ENCODE peak calls at places on chromosomes 7 and 10, in eight cellular contexts. One of them, this sample, is unnamed.

GRCh38 chr7:54837167-54837566 is 78.2 kb upstream of the SEC61G start:
- DNase-seq in NCI-H2171: no peak
- DNase-seq in upper lobe of right lung: no peak
- DNase-seq in stimulated activated CD4-positive, alpha-beta T cell treated with anti-CD3 and anti-CD28 coated beads, Interleukin-1b, Interleukin-23, amount 100 ng/mL, for 1 hour: no peak
- DNase-seq in H1: no peak
- DNase-seq in ovary: peak; percentile 59
- DNase-seq in NCI-H1105 treated with DMSO at 0.1 percent for 48 hours: no peak
- DNase-seq in BE2C: no peak
- DNase-seq in this sample: no peak

GRCh38 chr10:32038777-32039176 is 17.4 kb downstream of the KIF5B start:
- DNase-seq in NCI-H1105 treated with DMSO at 0.1 percent for 48 hours: no peak
- DNase-seq in ovary: no peak
- DNase-seq in H1: no peak
- DNase-seq in stimulated activated CD4-positive, alpha-beta T cell treated with anti-CD3 and anti-CD28 coated beads, Interleukin-1b, Interleukin-23, amount 100 ng/mL, for 1 hour: no peak
- DNase-seq in BE2C: no peak
- DNase-seq in NCI-H2171: no peak
- DNase-seq in upper lobe of right lung: no peak
- DNase-seq in this sample: no peak

GRCh38 chr10:61789031-61789430 is 112.5 kb upstream of the ARID5B start:
- DNase-seq in NCI-H2171: no peak
- DNase-seq in ovary: no peak
- DNase-seq in NCI-H1105 treated with DMSO at 0.1 percent for 48 hours: no peak
- DNase-seq in stimulated activated CD4-positive, alpha-beta T cell treated with anti-CD3 and anti-CD28 coated beads, Interleukin-1b, Interleukin-23, amount 100 ng/mL, for 1 hour: no peak
- DNase-seq in BE2C: no peak
- DNase-seq in H1: no peak
- DNase-seq in upper lobe of right lung: no peak
- DNase-seq in this sample: no peak

GRCh38 chr10:8229153-8229552 is 174.7 kb downstream of the GATA3 start:
- DNase-seq in BE2C: no peak
- DNase-seq in ovary: no peak
- DNase-seq in stimulated activated CD4-positive, alpha-beta T cell treated with anti-CD3 and anti-CD28 coated beads, Interleukin-1b, Interleukin-23, amount 100 ng/mL, for 1 hour: no peak
- DNase-seq in upper lobe of right lung: no peak
- DNase-seq in NCI-H1105 treated with DMSO at 0.1 percent for 48 hours: no peak
- DNase-seq in NCI-H2171: no peak
- DNase-seq in H1: no peak
- DNase-seq in this sample: peak; percentile 55

GRCh38 chr10:129531969-129532660 is 65.1 kb downstream of the MGMT start:
- DNase-seq in BE2C: no peak
- DNase-seq in upper lobe of right lung: no peak
- DNase-seq in NCI-H2171: no peak
- DNase-seq in stimulated activated CD4-positive, alpha-beta T cell treated with anti-CD3 and anti-CD28 coated beads, Interleukin-1b, Interleukin-23, amount 100 ng/mL, for 1 hour: no peak
- DNase-seq in ovary: no peak
- DNase-seq in NCI-H1105 treated with DMSO at 0.1 percent for 48 hours: no peak
- DNase-seq in H1: no peak
- DNase-seq in this sample: no peak

GRCh38 chr7:98238976-98239375 is 13.1 kb downstream of the TECPR1 start:
- DNase-seq in NCI-H1105 treated with DMSO at 0.1 percent for 48 hours: no peak
- DNase-seq in NCI-H2171: no peak
- DNase-seq in stimulated activated CD4-positive, alpha-beta T cell treated with anti-CD3 and anti-CD28 coated beads, Interleukin-1b, Interleukin-23, amount 100 ng/mL, for 1 hour: no peak
- DNase-seq in upper lobe of right lung: no peak
- DNase-seq in ovary: no peak
- DNase-seq in H1: no peak
- DNase-seq in BE2C: no peak
- DNase-seq in this sample: no peak

GRCh38 chr7:150397376-150398107 is 18.4 kb downstream of the ZNF775 start:
- DNase-seq in ovary: no peak
- DNase-seq in BE2C: no peak
- DNase-seq in NCI-H1105 treated with DMSO at 0.1 percent for 48 hours: no peak
- DNase-seq in H1: no peak
- DNase-seq in stimulated activated CD4-positive, alpha-beta T cell treated with anti-CD3 and anti-CD28 coated beads, Interleukin-1b, Interleukin-23, amount 100 ng/mL, for 1 hour: no peak
- DNase-seq in upper lobe of right lung: peak; percentile 57
- DNase-seq in NCI-H2171: no peak
- DNase-seq in this sample: no peak

GRCh38 chr10:73859441-73860049 is 14.8 kb downstream of the CAMK2G start:
- DNase-seq in BE2C: no peak
- DNase-seq in NCI-H1105 treated with DMSO at 0.1 percent for 48 hours: no peak
- DNase-seq in stimulated activated CD4-positive, alpha-beta T cell treated with anti-CD3 and anti-CD28 coated beads, Interleukin-1b, Interleukin-23, amount 100 ng/mL, for 1 hour: no peak
- DNase-seq in H1: no peak
- DNase-seq in upper lobe of right lung: no peak
- DNase-seq in NCI-H2171: no peak
- DNase-seq in ovary: no peak
- DNase-seq in this sample: no peak

GRCh38 chr10:94005050-94005449 is 11.3 kb downstream of the PLCE1 start:
- DNase-seq in ovary: no peak
- DNase-seq in stimulated activated CD4-positive, alpha-beta T cell treated with anti-CD3 and anti-CD28 coated beads, Interleukin-1b, Interleukin-23, amount 100 ng/mL, for 1 hour: no peak
- DNase-seq in upper lobe of right lung: no peak
- DNase-seq in NCI-H1105 treated with DMSO at 0.1 percent for 48 hours: no peak
- DNase-seq in H1: no peak
- DNase-seq in NCI-H2171: no peak
- DNase-seq in BE2C: no peak
- DNase-seq in this sample: no peak

GRCh38 chr7:151451156-151451555 is 11.2 kb upstream of the CRYGN start:
- DNase-seq in NCI-H2171: no peak
- DNase-seq in BE2C: no peak
- DNase-seq in stimulated activated CD4-positive, alpha-beta T cell treated with anti-CD3 and anti-CD28 coated beads, Interleukin-1b, Interleukin-23, amount 100 ng/mL, for 1 hour: no peak
- DNase-seq in H1: no peak
- DNase-seq in NCI-H1105 treated with DMSO at 0.1 percent for 48 hours: no peak
- DNase-seq in upper lobe of right lung: peak; percentile 48
- DNase-seq in ovary: no peak
- DNase-seq in this sample: no peak

GRCh38 chr10:26869528-26869927 is 8.8 kb upstream of the ABI1 start:
- DNase-seq in H1: no peak
- DNase-seq in upper lobe of right lung: no peak
- DNase-seq in ovary: no peak
- DNase-seq in NCI-H2171: no peak
- DNase-seq in stimulated activated CD4-positive, alpha-beta T cell treated with anti-CD3 and anti-CD28 coated beads, Interleukin-1b, Interleukin-23, amount 100 ng/mL, for 1 hour: no peak
- DNase-seq in BE2C: no peak
- DNase-seq in NCI-H1105 treated with DMSO at 0.1 percent for 48 hours: no peak
- DNase-seq in this sample: no peak

GRCh38 chr7:110861163-110861562 is 229.8 kb upstream of the LRRN3 start:
- DNase-seq in H1: no peak
- DNase-seq in ovary: no peak
- DNase-seq in NCI-H1105 treated with DMSO at 0.1 percent for 48 hours: no peak
- DNase-seq in upper lobe of right lung: no peak
- DNase-seq in BE2C: no peak
- DNase-seq in NCI-H2171: no peak
- DNase-seq in stimulated activated CD4-positive, alpha-beta T cell treated with anti-CD3 and anti-CD28 coated beads, Interleukin-1b, Interleukin-23, amount 100 ng/mL, for 1 hour: no peak
- DNase-seq in this sample: no peak

GRCh38 chr7:112023282-112023681 is 182.9 kb downstream of the DOCK4 start:
- DNase-seq in BE2C: no peak
- DNase-seq in NCI-H2171: no peak
- DNase-seq in stimulated activated CD4-positive, alpha-beta T cell treated with anti-CD3 and anti-CD28 coated beads, Interleukin-1b, Interleukin-23, amount 100 ng/mL, for 1 hour: no peak
- DNase-seq in H1: no peak
- DNase-seq in ovary: no peak
- DNase-seq in upper lobe of right lung: no peak
- DNase-seq in NCI-H1105 treated with DMSO at 0.1 percent for 48 hours: no peak
- DNase-seq in this sample: no peak

GRCh38 chr10:86964847-86965190 is 3.5 kb upstream of the ADIRF start:
- DNase-seq in NCI-H1105 treated with DMSO at 0.1 percent for 48 hours: no peak
- DNase-seq in ovary: peak; percentile 14
- DNase-seq in H1: no peak
- DNase-seq in BE2C: no peak
- DNase-seq in NCI-H2171: no peak
- DNase-seq in stimulated activated CD4-positive, alpha-beta T cell treated with anti-CD3 and anti-CD28 coated beads, Interleukin-1b, Interleukin-23, amount 100 ng/mL, for 1 hour: no peak
- DNase-seq in upper lobe of right lung: no peak
- DNase-seq in this sample: no peak

GRCh38 chr7:140260338-140260737 is 83.6 kb upstream of the KDM7A start:
- DNase-seq in BE2C: no peak
- DNase-seq in ovary: no peak
- DNase-seq in NCI-H2171: no peak
- DNase-seq in NCI-H1105 treated with DMSO at 0.1 percent for 48 hours: no peak
- DNase-seq in upper lobe of right lung: no peak
- DNase-seq in H1: no peak
- DNase-seq in stimulated activated CD4-positive, alpha-beta T cell treated with anti-CD3 and anti-CD28 coated beads, Interleukin-1b, Interleukin-23, amount 100 ng/mL, for 1 hour: no peak
- DNase-seq in this sample: no peak

GRCh38 chr7:127390817-127391590 is 1.5 kb downstream of the ZNF800 start:
- DNase-seq in NCI-H2171: no peak
- DNase-seq in ovary: no peak
- DNase-seq in BE2C: no peak
- DNase-seq in H1: no peak
- DNase-seq in upper lobe of right lung: no peak
- DNase-seq in NCI-H1105 treated with DMSO at 0.1 percent for 48 hours: no peak
- DNase-seq in stimulated activated CD4-positive, alpha-beta T cell treated with anti-CD3 and anti-CD28 coated beads, Interleukin-1b, Interleukin-23, amount 100 ng/mL, for 1 hour: no peak
- DNase-seq in this sample: no peak

GRCh38 chr10:130882911-130883310 is 428.6 kb downstream of the TCERG1L start:
- DNase-seq in NCI-H1105 treated with DMSO at 0.1 percent for 48 hours: no peak
- DNase-seq in BE2C: no peak
- DNase-seq in H1: no peak
- DNase-seq in upper lobe of right lung: no peak
- DNase-seq in stimulated activated CD4-positive, alpha-beta T cell treated with anti-CD3 and anti-CD28 coated beads, Interleukin-1b, Interleukin-23, amount 100 ng/mL, for 1 hour: no peak
- DNase-seq in NCI-H2171: no peak
- DNase-seq in ovary: no peak
- DNase-seq in this sample: no peak

GRCh38 chr7:1848911-1849311 is 178.8 kb downstream of the ELFN1 start:
- DNase-seq in H1: no peak
- DNase-seq in ovary: no peak
- DNase-seq in NCI-H1105 treated with DMSO at 0.1 percent for 48 hours: no peak
- DNase-seq in stimulated activated CD4-positive, alpha-beta T cell treated with anti-CD3 and anti-CD28 coated beads, Interleukin-1b, Interleukin-23, amount 100 ng/mL, for 1 hour: no peak
- DNase-seq in NCI-H2171: no peak
- DNase-seq in upper lobe of right lung: no peak
- DNase-seq in BE2C: no peak
- DNase-seq in this sample: no peak

GRCh38 chr7:97003262-97004236 is 1.8 kb upstream of the DLX6 start:
- DNase-seq in NCI-H1105 treated with DMSO at 0.1 percent for 48 hours: no peak
- DNase-seq in NCI-H2171: no peak
- DNase-seq in ovary: no peak
- DNase-seq in stimulated activated CD4-positive, alpha-beta T cell treated with anti-CD3 and anti-CD28 coated beads, Interleukin-1b, Interleukin-23, amount 100 ng/mL, for 1 hour: no peak
- DNase-seq in H1: peak; percentile 61
- DNase-seq in BE2C: no peak
- DNase-seq in upper lobe of right lung: peak; percentile 47
- DNase-seq in this sample: no peak

GRCh38 chr10:61283489-61284221 is 169.5 kb downstream of the TMEM26 start:
- DNase-seq in NCI-H1105 treated with DMSO at 0.1 percent for 48 hours: no peak
- DNase-seq in BE2C: no peak
- DNase-seq in upper lobe of right lung: no peak
- DNase-seq in NCI-H2171: no peak
- DNase-seq in stimulated activated CD4-positive, alpha-beta T cell treated with anti-CD3 and anti-CD28 coated beads, Interleukin-1b, Interleukin-23, amount 100 ng/mL, for 1 hour: no peak
- DNase-seq in H1: no peak
- DNase-seq in ovary: no peak
- DNase-seq in this sample: no peak

GRCh38 chr10:64977912-64978311 is 1456.7 kb downstream of the REEP3 start:
- DNase-seq in ovary: no peak
- DNase-seq in NCI-H2171: no peak
- DNase-seq in BE2C: no peak
- DNase-seq in stimulated activated CD4-positive, alpha-beta T cell treated with anti-CD3 and anti-CD28 coated beads, Interleukin-1b, Interleukin-23, amount 100 ng/mL, for 1 hour: no peak
- DNase-seq in H1: no peak
- DNase-seq in NCI-H1105 treated with DMSO at 0.1 percent for 48 hours: no peak
- DNase-seq in upper lobe of right lung: no peak
- DNase-seq in this sample: no peak

GRCh38 chr10:3427316-3427715 is 254.7 kb upstream of the PITRM1 start:
- DNase-seq in upper lobe of right lung: no peak
- DNase-seq in NCI-H1105 treated with DMSO at 0.1 percent for 48 hours: no peak
- DNase-seq in ovary: no peak
- DNase-seq in NCI-H2171: no peak
- DNase-seq in H1: no peak
- DNase-seq in BE2C: no peak
- DNase-seq in stimulated activated CD4-positive, alpha-beta T cell treated with anti-CD3 and anti-CD28 coated beads, Interleukin-1b, Interleukin-23, amount 100 ng/mL, for 1 hour: no peak
- DNase-seq in this sample: no peak

GRCh38 chr7:135235841-135236240 is 2.2 kb downstream of the STRA8 start:
- DNase-seq in upper lobe of right lung: no peak
- DNase-seq in stimulated activated CD4-positive, alpha-beta T cell treated with anti-CD3 and anti-CD28 coated beads, Interleukin-1b, Interleukin-23, amount 100 ng/mL, for 1 hour: no peak
- DNase-seq in NCI-H2171: no peak
- DNase-seq in BE2C: no peak
- DNase-seq in NCI-H1105 treated with DMSO at 0.1 percent for 48 hours: no peak
- DNase-seq in ovary: no peak
- DNase-seq in H1: no peak
- DNase-seq in this sample: no peak

GRCh38 chr10:26911811-26912461 is 51.2 kb upstream of the ABI1 start:
- DNase-seq in ovary: no peak
- DNase-seq in stimulated activated CD4-positive, alpha-beta T cell treated with anti-CD3 and anti-CD28 coated beads, Interleukin-1b, Interleukin-23, amount 100 ng/mL, for 1 hour: no peak
- DNase-seq in H1: no peak
- DNase-seq in NCI-H1105 treated with DMSO at 0.1 percent for 48 hours: no peak
- DNase-seq in NCI-H2171: no peak
- DNase-seq in upper lobe of right lung: no peak
- DNase-seq in BE2C: no peak
- DNase-seq in this sample: no peak

GRCh38 chr10:58773351-58773750 is 260.7 kb downstream of the BICC1 start:
- DNase-seq in NCI-H1105 treated with DMSO at 0.1 percent for 48 hours: no peak
- DNase-seq in BE2C: no peak
- DNase-seq in H1: no peak
- DNase-seq in NCI-H2171: no peak
- DNase-seq in upper lobe of right lung: no peak
- DNase-seq in ovary: no peak
- DNase-seq in stimulated activated CD4-positive, alpha-beta T cell treated with anti-CD3 and anti-CD28 coated beads, Interleukin-1b, Interleukin-23, amount 100 ng/mL, for 1 hour: no peak
- DNase-seq in this sample: no peak

GRCh38 chr10:38038107-38038931 is 27.8 kb downstream of the ZNF33A start:
- DNase-seq in NCI-H2171: no peak
- DNase-seq in BE2C: no peak
- DNase-seq in H1: no peak
- DNase-seq in NCI-H1105 treated with DMSO at 0.1 percent for 48 hours: no peak
- DNase-seq in upper lobe of right lung: no peak
- DNase-seq in stimulated activated CD4-positive, alpha-beta T cell treated with anti-CD3 and anti-CD28 coated beads, Interleukin-1b, Interleukin-23, amount 100 ng/mL, for 1 hour: no peak
- DNase-seq in ovary: no peak
- DNase-seq in this sample: no peak

GRCh38 chr10:43682956-43683355 is 34.3 kb upstream of the ZNF32 start:
- DNase-seq in H1: no peak
- DNase-seq in upper lobe of right lung: no peak
- DNase-seq in NCI-H1105 treated with DMSO at 0.1 percent for 48 hours: no peak
- DNase-seq in NCI-H2171: no peak
- DNase-seq in stimulated activated CD4-positive, alpha-beta T cell treated with anti-CD3 and anti-CD28 coated beads, Interleukin-1b, Interleukin-23, amount 100 ng/mL, for 1 hour: no peak
- DNase-seq in ovary: no peak
- DNase-seq in BE2C: no peak
- DNase-seq in this sample: no peak

GRCh38 chr10:30727524-30727923 is 98.0 kb upstream of the LYZL2 start:
- DNase-seq in upper lobe of right lung: no peak
- DNase-seq in NCI-H1105 treated with DMSO at 0.1 percent for 48 hours: no peak
- DNase-seq in stimulated activated CD4-positive, alpha-beta T cell treated with anti-CD3 and anti-CD28 coated beads, Interleukin-1b, Interleukin-23, amount 100 ng/mL, for 1 hour: no peak
- DNase-seq in ovary: no peak
- DNase-seq in H1: no peak
- DNase-seq in NCI-H2171: no peak
- DNase-seq in BE2C: no peak
- DNase-seq in this sample: no peak

GRCh38 chr10:79331709-79332108 is 15.6 kb upstream of the PPIF start:
- DNase-seq in H1: no peak
- DNase-seq in NCI-H2171: peak; percentile 55
- DNase-seq in NCI-H1105 treated with DMSO at 0.1 percent for 48 hours: no peak
- DNase-seq in ovary: no peak
- DNase-seq in stimulated activated CD4-positive, alpha-beta T cell treated with anti-CD3 and anti-CD28 coated beads, Interleukin-1b, Interleukin-23, amount 100 ng/mL, for 1 hour: peak; percentile 54
- DNase-seq in BE2C: no peak
- DNase-seq in upper lobe of right lung: no peak
- DNase-seq in this sample: no peak

GRCh38 chr10:73044378-73045285 is 52.0 kb downstream of the P4HA1 start:
- DNase-seq in upper lobe of right lung: no peak
- DNase-seq in NCI-H2171: no peak
- DNase-seq in H1: no peak
- DNase-seq in NCI-H1105 treated with DMSO at 0.1 percent for 48 hours: no peak
- DNase-seq in BE2C: no peak
- DNase-seq in stimulated activated CD4-positive, alpha-beta T cell treated with anti-CD3 and anti-CD28 coated beads, Interleukin-1b, Interleukin-23, amount 100 ng/mL, for 1 hour: no peak
- DNase-seq in ovary: no peak
- DNase-seq in this sample: no peak

GRCh38 chr10:47443145-47443544 is 40.8 kb downstream of the ANXA8 start:
- DNase-seq in NCI-H1105 treated with DMSO at 0.1 percent for 48 hours: no peak
- DNase-seq in stimulated activated CD4-positive, alpha-beta T cell treated with anti-CD3 and anti-CD28 coated beads, Interleukin-1b, Interleukin-23, amount 100 ng/mL, for 1 hour: no peak
- DNase-seq in ovary: no peak
- DNase-seq in BE2C: no peak
- DNase-seq in H1: no peak
- DNase-seq in NCI-H2171: no peak
- DNase-seq in upper lobe of right lung: no peak
- DNase-seq in this sample: no peak

GRCh38 chr10:7410306-7410799 is 481 bp downstream of the SFMBT2 start:
- DNase-seq in ovary: peak; percentile 36
- DNase-seq in NCI-H2171: no peak
- DNase-seq in NCI-H1105 treated with DMSO at 0.1 percent for 48 hours: no peak
- DNase-seq in upper lobe of right lung: peak; percentile 75
- DNase-seq in H1: peak; percentile 76
- DNase-seq in BE2C: peak; percentile 22
- DNase-seq in stimulated activated CD4-positive, alpha-beta T cell treated with anti-CD3 and anti-CD28 coated beads, Interleukin-1b, Interleukin-23, amount 100 ng/mL, for 1 hour: no peak
- DNase-seq in this sample: peak; percentile 42

GRCh38 chr10:86227501-86228258 is 138.9 kb downstream of the GRID1 start:
- DNase-seq in ovary: no peak
- DNase-seq in H1: no peak
- DNase-seq in NCI-H1105 treated with DMSO at 0.1 percent for 48 hours: no peak
- DNase-seq in upper lobe of right lung: no peak
- DNase-seq in stimulated activated CD4-positive, alpha-beta T cell treated with anti-CD3 and anti-CD28 coated beads, Interleukin-1b, Interleukin-23, amount 100 ng/mL, for 1 hour: no peak
- DNase-seq in BE2C: no peak
- DNase-seq in NCI-H2171: no peak
- DNase-seq in this sample: no peak

GRCh38 chr10:126290232-126290631 is 98.0 kb downstream of the ADAM12 start:
- DNase-seq in ovary: no peak
- DNase-seq in NCI-H1105 treated with DMSO at 0.1 percent for 48 hours: no peak
- DNase-seq in stimulated activated CD4-positive, alpha-beta T cell treated with anti-CD3 and anti-CD28 coated beads, Interleukin-1b, Interleukin-23, amount 100 ng/mL, for 1 hour: no peak
- DNase-seq in BE2C: no peak
- DNase-seq in upper lobe of right lung: no peak
- DNase-seq in H1: no peak
- DNase-seq in NCI-H2171: no peak
- DNase-seq in this sample: no peak